ENCODE peak calls at places on chromosomes 11 and 22, in six cellular contexts. I, Z, Y, P, C and T are unnamed samples.

GRCh38 chr11:65487467-65488272 is 11.2 kb upstream of the MALAT1 start:
- DNase-seq in I (peak), Z (peak), Y (peak), P (no peak), C (peak), T (peak)

GRCh38 chr11:1728281-1728680 is 22.1 kb downstream of the IFITM10 start:
- DNase-seq in I (no peak), Z (no peak), Y (no peak), P (no peak), C (no peak), T (no peak)

GRCh38 chr11:35541621-35542375 is 16.4 kb upstream of the PAMR1 start:
- DNase-seq in I (no peak), Z (no peak), Y (no peak), P (no peak), C (no peak), T (no peak)

GRCh38 chr11:113977701-113978100 is 2.8 kb downstream of the HTR3A start:
- DNase-seq in I (no peak), Z (no peak), Y (no peak), P (no peak), C (no peak), T (no peak)

GRCh38 chr22:43474161-43475101 is 62.6 kb downstream of the MPPED1 start:
- DNase-seq in I (no peak), Z (no peak), Y (no peak), P (no peak), C (no peak), T (no peak)

GRCh38 chr22:32661737-32662586 is 139.5 kb upstream of the TIMP3 start:
- DNase-seq in I (no peak), Z (no peak), Y (no peak), P (no peak), C (no peak), T (no peak)

GRCh38 chr11:133787379-133788103 is 57.8 kb downstream of the SPATA19 start:
- DNase-seq in I (peak), Z (no peak), Y (no peak), P (no peak), C (peak), T (peak)

GRCh38 chr22:49284389-49284788 is 543.3 kb downstream of the BRD1 start:
- DNase-seq in I (no peak), Z (no peak), Y (no peak), P (no peak), C (no peak), T (no peak)

GRCh38 chr11:65809496-65809895 is 22.6 kb downstream of the OVOL1 start:
- DNase-seq in I (no peak), Z (no peak), Y (no peak), P (no peak), C (no peak), T (no peak)

GRCh38 chr11:14300661-14301304 is 58.2 kb downstream of the RRAS2 start:
- DNase-seq in I (peak), Z (peak), Y (peak), P (peak), C (peak), T (peak)

GRCh38 chr11:97974798-97975498 is 1045.8 kb upstream of the CNTN5 start:
- DNase-seq in I (no peak), Z (no peak), Y (no peak), P (no peak), C (no peak), T (no peak)

GRCh38 chr11:61053198-61053597 is 49.1 kb upstream of the CD5 start:
- DNase-seq in I (no peak), Z (no peak), Y (no peak), P (no peak), C (no peak), T (no peak)